ENCODE peak calls at places on chromosomes 1 and 21, in four cellular contexts. N is ovary, T is tibial nerve, D is heart left ventricle. I is an unnamed sample. For H3K36me3, the result is how much of the 10 kb centered on the place peaks cover.

GRCh38 chr1:64183985-64184440 is 19.4 kb upstream of the UBE2U start:
- DNase-seq in N (no peak), T (no peak), D (no peak), I (no peak)

GRCh38 chr1:118317836-118318614 is 133.0 kb upstream of the SPAG17 start:
- DNase-seq in N (no peak), T (no peak), D (peak), I (no peak)

GRCh38 chr1:166145496-166145895 is 21.3 kb downstream of the FAM78B start:
- DNase-seq in N (no peak), T (no peak), D (no peak), I (no peak)

GRCh38 chr1:83967336-83967735 is 31.6 kb downstream of the TTLL7 start:
- DNase-seq in N (no peak), T (no peak), D (no peak), I (no peak)

GRCh38 chr1:2913091-2913490 is 108.2 kb upstream of the ACTRT2 start:
- DNase-seq in N (no peak), T (no peak), D (no peak), I (no peak)

GRCh38 chr1:208203127-208203847 is 40.9 kb downstream of the PLXNA2 start:
- DNase-seq in N (peak), T (peak), D (peak), I (no peak)

GRCh38 chr1:53968125-53968513 is 22.0 kb downstream of the LRRC42 start:
- DNase-seq in N (no peak), T (no peak), D (no peak), I (no peak)

GRCh38 chr1:101996830-101997485 is at the start of gene OLFM3:
- DNase-seq in N (no peak), T (no peak), D (peak), I (no peak)

GRCh38 chr21:16179732-16180131 is 449.9 kb downstream of the USP25 start:
- DNase-seq in N (no peak), T (no peak), D (no peak), I (no peak)

GRCh38 chr1:46184920-46185658 is 8.8 kb upstream of the P3R3URF start:
- DNase-seq in N (no peak), T (no peak), D (no peak), I (no peak)

GRCh38 chr1:94418664-94419655 is 771 bp downstream of the ABCD3 start:
- DNase-seq in N (no peak), T (peak), D (peak), I (peak)

GRCh38 chr1:222095606-222096475 is 354.0 kb upstream of the DUSP10 start:
- DNase-seq in N (peak), T (no peak), D (no peak), I (no peak)

GRCh38 chr1:226626577-226626956 is 78.0 kb downstream of the STUM start:
- DNase-seq in N (peak), T (peak), D (peak), I (peak)

GRCh38 chr1:177287996-177288395 is 117.2 kb downstream of the BRINP2 start:
- DNase-seq in N (no peak), T (no peak), D (no peak), I (no peak)

GRCh38 chr1:22210636-22211035 is 67.7 kb upstream of the WNT4 start:
- DNase-seq in N (no peak), T (no peak), D (no peak), I (no peak)

GRCh38 chr1:72954943-72955342 is 672.6 kb upstream of the NEGR1 start:
- DNase-seq in N (no peak), T (no peak), D (no peak), I (no peak)

GRCh38 chr1:6280761-6281451 is 20.0 kb upstream of the GPR153 start:
- DNase-seq in N (no peak), T (no peak), D (no peak), I (no peak)

GRCh38 chr1:147541672-147542548 is 609 bp downstream of the BCL9 start:
- DNase-seq in N (peak), T (peak), D (peak), I (peak)

GRCh38 chr1:234980224-234980656 is 148.4 kb downstream of the TOMM20 start:
- DNase-seq in N (no peak), T (no peak), D (no peak), I (no peak)

GRCh38 chr1:8409107-8409506 is 91.2 kb downstream of the SLC45A1 start:
- DNase-seq in N (no peak), T (no peak), D (no peak), I (no peak)

GRCh38 chr1:194833111-194833510 is 1646.7 kb upstream of the B3GALT2 start:
- DNase-seq in N (no peak), T (no peak), D (no peak), I (no peak)

GRCh38 chr1:56526571-56527174 is 52.7 kb downstream of the PLPP3 start:
- DNase-seq in N (no peak), T (no peak), D (no peak), I (no peak)

GRCh38 chr21:32463367-32463766 is 50.9 kb downstream of the EVA1C start:
- DNase-seq in N (no peak), T (no peak), D (no peak), I (no peak)

GRCh38 chr1:67850151-67850551 is 16.9 kb upstream of the GNG12 start:
- DNase-seq in N (no peak), T (no peak), D (no peak), I (no peak)

GRCh38 chr1:34460193-34460592 is 283.5 kb downstream of the C1orf94 start:
- DNase-seq in N (no peak), T (no peak), D (no peak), I (no peak)

DNA sequence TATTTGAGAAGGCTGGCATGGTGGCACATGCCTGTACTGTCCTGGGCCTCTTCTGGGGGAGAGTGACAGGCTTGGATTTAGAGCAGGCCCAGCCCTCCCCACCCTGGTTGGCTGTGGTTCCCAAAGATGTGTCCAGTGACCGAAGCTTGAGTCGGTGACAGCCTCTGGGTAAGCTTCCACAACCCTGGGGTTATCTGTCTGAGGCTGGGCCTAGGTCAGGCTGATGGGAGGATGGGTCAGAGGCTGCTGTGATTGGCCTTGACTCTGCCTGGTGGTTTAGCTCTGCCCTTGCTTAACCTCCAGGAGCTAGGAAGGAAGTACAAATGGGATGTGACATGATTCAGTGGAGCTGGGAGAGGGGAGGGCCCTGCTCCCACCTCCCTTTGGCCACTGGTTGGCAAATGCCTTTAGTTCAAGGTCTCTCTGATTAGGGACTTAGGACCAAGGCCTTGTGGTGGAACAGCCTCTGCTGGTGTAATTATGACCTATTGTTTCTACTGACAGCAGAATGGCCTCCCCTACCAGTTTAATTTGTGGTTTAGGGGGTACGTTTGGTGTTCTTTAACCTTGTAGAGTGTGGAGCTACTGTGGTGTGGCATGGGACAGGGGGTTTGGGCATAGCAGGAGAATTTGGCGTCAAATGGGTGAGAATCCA is 16.6 kb downstream of the NUDC start:
- DNase-seq in N (no peak), T (no peak), D (peak), I (no peak)
- H3K36me3 ChIP-seq in N (under half), T (under half), D (under half), I (under half)

GRCh38 chr1:236289492-236290131 is 7.9 kb upstream of the ERO1B start:
- DNase-seq in N (no peak), T (no peak), D (no peak), I (no peak)

GRCh38 chr1:236284291-236284711 is 2.5 kb upstream of the ERO1B start:
- DNase-seq in N (no peak), T (no peak), D (no peak), I (no peak)

GRCh38 chr1:236287356-236287755 is 5.6 kb upstream of the ERO1B start:
- DNase-seq in N (no peak), T (no peak), D (no peak), I (no peak)

GRCh38 chr1:236288620-236288976 is 6.8 kb upstream of the ERO1B start:
- DNase-seq in N (no peak), T (no peak), D (no peak), I (no peak)

GRCh38 chr1:236287757-236288619 is 6.2 kb upstream of the ERO1B start:
- DNase-seq in N (peak), T (no peak), D (no peak), I (no peak)
- TF ChIP-seq POLR2A in N (peak), T (no peak), D (no peak), I (no peak)

GRCh38 chr1:30866594-30866993 is 42.0 kb downstream of the SDC3 start:
- DNase-seq in N (no peak), T (no peak), D (no peak), I (no peak)

GRCh38 chr1:30870035-30870434 is 38.5 kb downstream of the SDC3 start:
- DNase-seq in N (no peak), T (no peak), D (no peak), I (no peak)

GRCh38 chr1:30868833-30869435 is 39.6 kb downstream of the SDC3 start:
- DNase-seq in N (no peak), T (no peak), D (no peak), I (no peak)

GRCh38 chr1:30864681-30865080 is 43.9 kb downstream of the SDC3 start:
- DNase-seq in N (no peak), T (no peak), D (no peak), I (no peak)

DNA sequence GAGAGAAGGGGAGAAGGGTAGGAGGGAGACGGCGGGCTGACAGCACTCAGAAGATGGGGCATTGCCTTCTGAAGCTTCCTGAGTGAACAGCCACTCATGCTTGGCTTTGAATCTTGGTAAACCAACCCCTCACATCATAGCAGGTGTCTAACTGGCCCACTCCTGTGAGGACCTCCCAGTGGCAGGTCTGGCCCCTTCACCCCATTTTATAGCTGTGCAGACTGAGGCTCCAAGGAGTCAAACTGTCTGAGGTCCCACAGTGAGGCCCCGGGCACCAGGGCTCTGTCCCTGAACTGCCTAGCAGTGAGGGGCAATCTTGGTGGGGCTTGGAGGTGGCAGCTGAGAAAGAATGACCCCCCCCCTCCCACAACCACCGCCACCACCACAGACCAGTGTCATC is 41.0 kb downstream of the SDC3 start:
- DNase-seq in N (no peak), T (no peak), D (no peak), I (no peak)
- H3K36me3 ChIP-seq in N (under half), T (under half), D (under half), I (under half)

DNA sequence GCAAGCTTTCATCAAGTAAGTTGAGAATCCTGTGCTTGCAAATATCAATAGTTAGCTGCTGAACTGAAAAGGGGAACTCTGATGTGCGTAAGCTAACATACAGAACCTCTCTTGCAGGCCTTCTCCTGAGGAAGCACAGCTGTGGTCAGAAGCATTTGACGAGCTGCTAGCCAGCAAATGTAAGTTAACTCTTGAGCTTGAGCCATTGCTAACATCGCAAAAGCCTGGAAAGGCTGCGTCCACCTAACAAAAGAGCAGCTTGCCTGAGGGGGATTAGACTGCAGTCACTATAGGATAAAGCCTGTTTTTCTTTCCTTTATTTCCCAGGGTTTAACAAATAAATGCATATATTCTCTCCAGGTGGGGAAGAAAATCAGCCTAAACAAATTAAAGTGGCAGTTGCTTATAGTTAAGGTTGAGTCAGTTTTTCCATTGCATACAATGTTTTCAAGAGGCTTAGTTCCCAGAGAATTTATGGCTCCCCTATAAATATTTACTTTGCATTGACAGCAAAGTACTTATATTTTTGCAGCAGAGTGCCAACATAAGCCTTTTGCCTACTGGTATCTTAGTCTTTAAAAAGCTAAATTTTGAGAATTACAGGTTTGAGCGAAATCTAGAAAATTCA is 1.5 kb downstream of the RGS2 start:
- DNase-seq in N (no peak), T (no peak), D (no peak), I (peak)
- TF ChIP-seq POLR2A in N (no peak), T (no peak), D (no peak), I (no peak)

DNA sequence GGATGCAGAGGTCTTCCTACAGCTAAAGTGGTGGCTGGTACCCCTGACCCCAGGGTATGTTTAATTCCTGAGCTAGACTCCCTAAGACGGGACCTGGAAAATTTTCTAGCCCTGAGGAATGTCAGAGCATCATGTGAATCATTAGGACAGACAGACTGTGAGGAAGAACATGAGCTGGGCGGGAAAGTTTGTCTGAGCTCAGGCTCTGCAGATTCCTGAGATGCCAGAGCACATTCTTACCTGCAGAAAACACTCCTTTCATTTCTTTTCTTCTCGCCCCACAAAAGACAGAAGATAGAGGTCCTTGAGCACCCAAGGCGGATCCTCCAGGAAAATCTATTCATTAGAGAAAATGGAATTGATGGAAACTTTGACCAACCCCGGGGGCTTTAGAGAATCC is 6.5 kb downstream of the CAPN2 start:
- DNase-seq in N (no peak), T (no peak), D (no peak), I (no peak)
- H3K36me3 ChIP-seq in N (under half), T (under half), D (under half), I (under half)

GRCh38 chr1:145960468-145961108 is 2.8 kb upstream of the LIX1L start:
- DNase-seq in N (peak), T (no peak), D (peak), I (peak)
- TF ChIP-seq POLR2A in N (peak), T (peak), D (no peak), I (peak)

DNA sequence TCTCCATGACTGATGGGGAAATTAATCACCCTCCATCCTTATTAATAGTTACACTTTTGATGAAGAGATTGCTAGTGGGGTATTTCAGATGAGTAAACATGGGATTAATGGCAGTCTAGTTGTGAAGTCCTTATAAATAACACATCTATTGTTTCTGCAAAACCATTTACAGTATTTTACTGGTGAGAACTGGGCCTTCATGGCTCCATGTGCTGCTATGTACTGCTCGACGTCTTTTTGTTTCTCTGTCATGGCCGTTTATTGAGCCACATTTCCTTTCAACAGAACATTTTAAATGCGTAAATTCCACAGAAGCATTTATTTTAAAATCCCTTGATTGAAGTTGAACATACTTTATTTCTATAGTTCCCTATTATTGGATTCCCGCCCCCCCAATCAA is 34.5 kb downstream of the SPEN start:
- DNase-seq in N (no peak), T (no peak), D (no peak), I (no peak)
- H3K36me3 ChIP-seq in N (under half), T (under half), D (under half), I (under half)

DNA sequence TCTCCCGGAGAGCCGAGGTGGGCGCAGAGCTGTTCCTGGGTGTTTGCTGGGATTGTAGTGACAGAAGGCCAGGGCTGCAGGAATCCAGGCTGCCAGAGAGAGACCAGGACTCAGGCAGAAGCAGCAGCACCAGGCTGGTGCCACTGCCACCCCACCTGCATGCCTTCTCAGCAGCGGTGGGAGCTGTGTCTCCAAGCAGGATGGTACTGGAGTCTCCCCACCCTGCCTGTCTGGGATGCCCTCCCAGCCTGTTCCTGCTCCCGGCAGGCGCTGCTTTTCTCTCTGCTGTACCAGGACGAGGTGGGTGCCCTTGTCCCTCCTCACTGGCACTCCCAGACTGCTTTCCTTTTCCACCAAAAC is 4.5 kb upstream of the HES4 start:
- DNase-seq in N (no peak), T (no peak), D (no peak), I (no peak)
- TF ChIP-seq POLR2A in N (no peak), T (no peak), D (no peak), I (no peak)

DNA sequence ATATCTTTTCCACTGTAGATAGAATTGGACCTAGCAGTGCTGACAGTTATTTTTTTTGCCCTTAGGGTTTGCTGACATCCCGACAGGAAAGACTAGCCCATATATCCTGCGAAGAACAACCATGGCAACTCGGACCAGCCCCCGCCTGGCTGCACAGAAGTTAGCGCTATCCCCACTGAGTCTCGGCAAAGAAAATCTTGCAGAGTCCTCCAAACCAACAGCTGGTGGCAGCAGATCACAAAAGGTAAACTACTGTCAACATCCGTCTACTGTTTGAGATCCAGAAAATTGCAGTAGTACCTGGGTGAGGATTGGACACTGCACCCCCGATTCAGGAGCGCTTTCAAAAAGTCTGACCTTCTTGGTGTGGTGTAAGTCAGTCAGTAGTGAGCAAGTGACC is 55.8 kb downstream of the CENPF start:
- DNase-seq in N (no peak), T (no peak), D (no peak), I (no peak)
- H3K36me3 ChIP-seq in N (under half), T (under half), D (under half), I (under half)